ENCODE peak calls at places on chromosome 5, in eight cellular contexts. D, F, P, M, L, C, N and Q are unnamed samples.

GRCh38 chr5:138408023-138408422 is 30.8 kb upstream of the REEP2 start:
- DNase-seq in D (peak), F (peak), P (peak), M (no peak), L (no peak), C (no peak), N (no peak), Q (no peak)

GRCh38 chr5:173800340-173800739 is 87.8 kb upstream of the CPEB4 start:
- DNase-seq in D (no peak), F (no peak), P (no peak), M (no peak), L (no peak), C (peak), N (no peak), Q (no peak)

GRCh38 chr5:15798006-15798405 is 298.0 kb downstream of the FBXL7 start:
- DNase-seq in D (no peak), F (no peak), P (no peak), M (no peak), L (no peak), C (no peak), N (no peak), Q (no peak)

GRCh38 chr5:156310115-156310514 is 16.8 kb upstream of the SGCD start:
- DNase-seq in D (no peak), F (no peak), P (no peak), M (no peak), L (no peak), C (no peak), N (no peak), Q (no peak)

GRCh38 chr5:123422433-123423277 is 548 bp downstream of the CEP120 start:
- DNase-seq in D (peak), F (peak), P (peak), M (no peak), L (no peak), C (no peak), N (peak), Q (no peak)

GRCh38 chr5:124706729-124707361 is 39.6 kb downstream of the ZNF608 start:
- DNase-seq in D (peak), F (peak), P (no peak), M (no peak), L (no peak), C (no peak), N (no peak), Q (no peak)

GRCh38 chr5:60636001-60636400 is 64.0 kb downstream of the DEPDC1B start:
- DNase-seq in D (peak), F (no peak), P (no peak), M (no peak), L (no peak), C (no peak), N (no peak), Q (no peak)

GRCh38 chr5:65753189-65753588 is 31.2 kb downstream of the NLN start:
- DNase-seq in D (no peak), F (no peak), P (no peak), M (no peak), L (no peak), C (no peak), N (no peak), Q (no peak)

GRCh38 chr5:141779642-141780041 is 97.6 kb upstream of the ARAP3 start:
- DNase-seq in D (peak), F (no peak), P (no peak), M (peak), L (no peak), C (no peak), N (no peak), Q (no peak)

GRCh38 chr5:31113101-31113500 is 80.4 kb upstream of the CDH6 start:
- DNase-seq in D (no peak), F (no peak), P (no peak), M (no peak), L (no peak), C (no peak), N (no peak), Q (no peak)

GRCh38 chr5:102523541-102524175 is 24.9 kb upstream of the SLCO6A1 start:
- DNase-seq in D (no peak), F (no peak), P (no peak), M (no peak), L (no peak), C (no peak), N (no peak), Q (no peak)

GRCh38 chr5:139403418-139403786 is 487 bp downstream of the SPATA24 start:
- DNase-seq in D (no peak), F (no peak), P (no peak), M (peak), L (no peak), C (no peak), N (no peak), Q (no peak)

GRCh38 chr5:3035452-3035851 is 284.0 kb upstream of the IRX2 start:
- DNase-seq in D (no peak), F (no peak), P (no peak), M (peak), L (no peak), C (no peak), N (no peak), Q (no peak)

GRCh38 chr5:150167163-150167798 is 703 bp downstream of the CDX1 start:
- DNase-seq in D (no peak), F (no peak), P (no peak), M (peak), L (no peak), C (no peak), N (peak), Q (no peak)

GRCh38 chr5:123916331-123917121 is 404.5 kb downstream of the CSNK1G3 start:
- DNase-seq in D (peak), F (no peak), P (no peak), M (no peak), L (no peak), C (no peak), N (no peak), Q (no peak)

GRCh38 chr5:95727764-95728191 is 3.4 kb upstream of the RHOBTB3 start:
- DNase-seq in D (no peak), F (peak), P (no peak), M (no peak), L (no peak), C (no peak), N (no peak), Q (no peak)

GRCh38 chr5:21071986-21072385 is 1084.0 kb upstream of the CDH18 start:
- DNase-seq in D (no peak), F (no peak), P (no peak), M (no peak), L (no peak), C (no peak), N (no peak), Q (no peak)

GRCh38 chr5:180313677-180314076 is 21.8 kb upstream of the MAPK9 start:
- DNase-seq in D (no peak), F (no peak), P (peak), M (peak), L (no peak), C (no peak), N (no peak), Q (peak)

GRCh38 chr5:2563046-2563445 is 188.4 kb downstream of the IRX2 start:
- DNase-seq in D (no peak), F (no peak), P (no peak), M (peak), L (no peak), C (no peak), N (no peak), Q (no peak)

GRCh38 chr5:156383510-156383909 is 56.5 kb downstream of the SGCD start:
- DNase-seq in D (peak), F (no peak), P (no peak), M (no peak), L (no peak), C (no peak), N (no peak), Q (no peak)

GRCh38 chr5:66848749-66849641 is 252.8 kb downstream of the MAST4 start:
- DNase-seq in D (no peak), F (no peak), P (no peak), M (no peak), L (no peak), C (no peak), N (no peak), Q (no peak)

GRCh38 chr5:134328619-134329018 is 38.4 kb downstream of the CDKL3 start:
- DNase-seq in D (no peak), F (no peak), P (no peak), M (no peak), L (no peak), C (no peak), N (no peak), Q (no peak)

GRCh38 chr5:139383275-139383992 is at the start of gene SLC23A1:
- DNase-seq in D (no peak), F (no peak), P (no peak), M (no peak), L (no peak), C (no peak), N (no peak), Q (no peak)

GRCh38 chr5:116492016-116492623 is 82.5 kb downstream of the SEMA6A start:
- DNase-seq in D (peak), F (no peak), P (no peak), M (no peak), L (no peak), C (no peak), N (no peak), Q (no peak)